ENCODE peak calls at places on chromosomes 11 and 22, in four cellular contexts. One of them, this sample, is unnamed.

GRCh38 chr11:21866781-21867180 is 326.1 kb upstream of the ANO5 start:
- DNase-seq in naive thymus-derived CD8-positive, alpha-beta T cell: no peak
- DNase-seq in stimulated activated CD4-positive, alpha-beta T cell treated with anti-CD3 and anti-CD28 coated beads, Interleukin-15, amount 100 ng/mL, for 24 hours: no peak
- DNase-seq in progenitor cell of endocrine pancreas: no peak
- DNase-seq in this sample: no peak

GRCh38 chr11:67468509-67468834 is 579 bp downstream of the TMEM134 start:
- DNase-seq in stimulated activated CD4-positive, alpha-beta T cell treated with anti-CD3 and anti-CD28 coated beads, Interleukin-15, amount 100 ng/mL, for 24 hours: peak
- DNase-seq in naive thymus-derived CD8-positive, alpha-beta T cell: no peak
- DNase-seq in progenitor cell of endocrine pancreas: no peak
- DNase-seq in this sample: no peak

GRCh38 chr22:33381531-33382406 is 323.6 kb upstream of the SYN3 start:
- DNase-seq in progenitor cell of endocrine pancreas: no peak
- DNase-seq in stimulated activated CD4-positive, alpha-beta T cell treated with anti-CD3 and anti-CD28 coated beads, Interleukin-15, amount 100 ng/mL, for 24 hours: no peak
- DNase-seq in naive thymus-derived CD8-positive, alpha-beta T cell: no peak
- DNase-seq in this sample: no peak

GRCh38 chr11:69485337-69486041 is 4.0 kb downstream of the LINC01488 start:
- DNase-seq in naive thymus-derived CD8-positive, alpha-beta T cell: no peak
- DNase-seq in stimulated activated CD4-positive, alpha-beta T cell treated with anti-CD3 and anti-CD28 coated beads, Interleukin-15, amount 100 ng/mL, for 24 hours: no peak
- DNase-seq in progenitor cell of endocrine pancreas: no peak
- DNase-seq in this sample: no peak

GRCh38 chr11:46339816-46340215 is 7.4 kb upstream of the DGKZ start:
- DNase-seq in naive thymus-derived CD8-positive, alpha-beta T cell: no peak
- DNase-seq in progenitor cell of endocrine pancreas: no peak
- DNase-seq in stimulated activated CD4-positive, alpha-beta T cell treated with anti-CD3 and anti-CD28 coated beads, Interleukin-15, amount 100 ng/mL, for 24 hours: no peak
- DNase-seq in this sample: no peak

GRCh38 chr11:90179923-90180322 is 42.9 kb downstream of the CHORDC1 start:
- DNase-seq in naive thymus-derived CD8-positive, alpha-beta T cell: no peak
- DNase-seq in progenitor cell of endocrine pancreas: no peak
- DNase-seq in stimulated activated CD4-positive, alpha-beta T cell treated with anti-CD3 and anti-CD28 coated beads, Interleukin-15, amount 100 ng/mL, for 24 hours: no peak
- DNase-seq in this sample: no peak

GRCh38 chr22:34255042-34255441 is 334.8 kb upstream of the LARGE1 start:
- DNase-seq in progenitor cell of endocrine pancreas: no peak
- DNase-seq in stimulated activated CD4-positive, alpha-beta T cell treated with anti-CD3 and anti-CD28 coated beads, Interleukin-15, amount 100 ng/mL, for 24 hours: no peak
- DNase-seq in naive thymus-derived CD8-positive, alpha-beta T cell: no peak
- DNase-seq in this sample: no peak

GRCh38 chr11:19879309-19880087 is 166.9 kb downstream of the NAV2 start:
- DNase-seq in stimulated activated CD4-positive, alpha-beta T cell treated with anti-CD3 and anti-CD28 coated beads, Interleukin-15, amount 100 ng/mL, for 24 hours: no peak
- DNase-seq in naive thymus-derived CD8-positive, alpha-beta T cell: no peak
- DNase-seq in progenitor cell of endocrine pancreas: no peak
- DNase-seq in this sample: no peak

GRCh38 chr22:19970479-19971275 is 29.1 kb upstream of the TXNRD2 start:
- DNase-seq in stimulated activated CD4-positive, alpha-beta T cell treated with anti-CD3 and anti-CD28 coated beads, Interleukin-15, amount 100 ng/mL, for 24 hours: peak
- DNase-seq in naive thymus-derived CD8-positive, alpha-beta T cell: peak
- DNase-seq in progenitor cell of endocrine pancreas: peak
- DNase-seq in this sample: no peak

GRCh38 chr11:65468874-65469333 is 29.9 kb upstream of the MALAT1 start:
- DNase-seq in progenitor cell of endocrine pancreas: peak
- DNase-seq in stimulated activated CD4-positive, alpha-beta T cell treated with anti-CD3 and anti-CD28 coated beads, Interleukin-15, amount 100 ng/mL, for 24 hours: peak
- DNase-seq in naive thymus-derived CD8-positive, alpha-beta T cell: peak
- DNase-seq in this sample: no peak

GRCh38 chr11:16347928-16348685 is 8.2 kb downstream of the SOX6 start:
- DNase-seq in stimulated activated CD4-positive, alpha-beta T cell treated with anti-CD3 and anti-CD28 coated beads, Interleukin-15, amount 100 ng/mL, for 24 hours: no peak
- DNase-seq in naive thymus-derived CD8-positive, alpha-beta T cell: no peak
- DNase-seq in progenitor cell of endocrine pancreas: no peak
- DNase-seq in this sample: no peak

GRCh38 chr11:6995703-6996102 is 24.4 kb downstream of the ZNF214 start:
- DNase-seq in stimulated activated CD4-positive, alpha-beta T cell treated with anti-CD3 and anti-CD28 coated beads, Interleukin-15, amount 100 ng/mL, for 24 hours: no peak
- DNase-seq in naive thymus-derived CD8-positive, alpha-beta T cell: no peak
- DNase-seq in progenitor cell of endocrine pancreas: no peak
- DNase-seq in this sample: no peak

GRCh38 chr11:125063429-125064043 is 431 bp downstream of the SLC37A2 start:
- DNase-seq in naive thymus-derived CD8-positive, alpha-beta T cell: no peak
- DNase-seq in progenitor cell of endocrine pancreas: no peak
- DNase-seq in stimulated activated CD4-positive, alpha-beta T cell treated with anti-CD3 and anti-CD28 coated beads, Interleukin-15, amount 100 ng/mL, for 24 hours: no peak
- DNase-seq in this sample: no peak

GRCh38 chr11:119363874-119364590 is 17.5 kb downstream of the USP2 start:
- DNase-seq in naive thymus-derived CD8-positive, alpha-beta T cell: peak
- DNase-seq in stimulated activated CD4-positive, alpha-beta T cell treated with anti-CD3 and anti-CD28 coated beads, Interleukin-15, amount 100 ng/mL, for 24 hours: peak
- DNase-seq in progenitor cell of endocrine pancreas: no peak
- DNase-seq in this sample: no peak

GRCh38 chr11:72668645-72669347 is 5.4 kb downstream of the PDE2A start:
- DNase-seq in stimulated activated CD4-positive, alpha-beta T cell treated with anti-CD3 and anti-CD28 coated beads, Interleukin-15, amount 100 ng/mL, for 24 hours: peak
- DNase-seq in naive thymus-derived CD8-positive, alpha-beta T cell: no peak
- DNase-seq in progenitor cell of endocrine pancreas: no peak
- DNase-seq in this sample: peak

GRCh38 chr22:26008587-26008986 is 160.7 kb upstream of the SEZ6L start:
- DNase-seq in progenitor cell of endocrine pancreas: no peak
- DNase-seq in stimulated activated CD4-positive, alpha-beta T cell treated with anti-CD3 and anti-CD28 coated beads, Interleukin-15, amount 100 ng/mL, for 24 hours: no peak
- DNase-seq in naive thymus-derived CD8-positive, alpha-beta T cell: no peak
- DNase-seq in this sample: no peak

GRCh38 chr22:25623310-25623734 is 58.8 kb downstream of the GRK3 start:
- DNase-seq in stimulated activated CD4-positive, alpha-beta T cell treated with anti-CD3 and anti-CD28 coated beads, Interleukin-15, amount 100 ng/mL, for 24 hours: peak
- DNase-seq in progenitor cell of endocrine pancreas: no peak
- DNase-seq in naive thymus-derived CD8-positive, alpha-beta T cell: no peak
- DNase-seq in this sample: no peak

GRCh38 chr22:19477321-19478085 is 1.5 kb downstream of the UFD1 start:
- DNase-seq in stimulated activated CD4-positive, alpha-beta T cell treated with anti-CD3 and anti-CD28 coated beads, Interleukin-15, amount 100 ng/mL, for 24 hours: no peak
- DNase-seq in progenitor cell of endocrine pancreas: no peak
- DNase-seq in naive thymus-derived CD8-positive, alpha-beta T cell: no peak
- DNase-seq in this sample: no peak

GRCh38 chr11:44005076-44005800 is 42.5 kb upstream of the ACCSL start:
- DNase-seq in stimulated activated CD4-positive, alpha-beta T cell treated with anti-CD3 and anti-CD28 coated beads, Interleukin-15, amount 100 ng/mL, for 24 hours: no peak
- DNase-seq in naive thymus-derived CD8-positive, alpha-beta T cell: no peak
- DNase-seq in progenitor cell of endocrine pancreas: no peak
- DNase-seq in this sample: no peak

GRCh38 chr11:101860694-101861371 is 54.0 kb upstream of the CEP126 start:
- DNase-seq in naive thymus-derived CD8-positive, alpha-beta T cell: no peak
- DNase-seq in stimulated activated CD4-positive, alpha-beta T cell treated with anti-CD3 and anti-CD28 coated beads, Interleukin-15, amount 100 ng/mL, for 24 hours: peak
- DNase-seq in progenitor cell of endocrine pancreas: no peak
- DNase-seq in this sample: peak

GRCh38 chr11:14422052-14422813 is 63.2 kb upstream of the RRAS2 start:
- DNase-seq in naive thymus-derived CD8-positive, alpha-beta T cell: no peak
- DNase-seq in progenitor cell of endocrine pancreas: peak
- DNase-seq in stimulated activated CD4-positive, alpha-beta T cell treated with anti-CD3 and anti-CD28 coated beads, Interleukin-15, amount 100 ng/mL, for 24 hours: no peak
- DNase-seq in this sample: peak

GRCh38 chr22:38824587-38824986 is 19.2 kb downstream of the NPTXR start:
- DNase-seq in naive thymus-derived CD8-positive, alpha-beta T cell: no peak
- DNase-seq in progenitor cell of endocrine pancreas: peak
- DNase-seq in stimulated activated CD4-positive, alpha-beta T cell treated with anti-CD3 and anti-CD28 coated beads, Interleukin-15, amount 100 ng/mL, for 24 hours: peak
- DNase-seq in this sample: peak

GRCh38 chr11:130999086-130999485 is 82.8 kb upstream of the SNX19 start:
- DNase-seq in naive thymus-derived CD8-positive, alpha-beta T cell: no peak
- DNase-seq in progenitor cell of endocrine pancreas: no peak
- DNase-seq in stimulated activated CD4-positive, alpha-beta T cell treated with anti-CD3 and anti-CD28 coated beads, Interleukin-15, amount 100 ng/mL, for 24 hours: no peak
- DNase-seq in this sample: peak